ENCODE peak calls at places on chromosome 3, in six cellular contexts. E is neural progenitor cell, T is HCT116, D is keratinocyte, Z is GM23338, O is fibroblast of lung. V is an unnamed sample.

GRCh38 chr3:198046120-198046857 is 86.3 kb downstream of the LMLN start:
- DNase-seq in D (no peak), Z (peak), O (no peak), E (no peak), T (no peak), V (no peak)

GRCh38 chr3:106249159-106249558 is 380.3 kb upstream of the CBLB start:
- DNase-seq in T (no peak), O (peak), Z (no peak), D (no peak), E (no peak), V (peak)

GRCh38 chr3:174532776-174533175 is 326.4 kb upstream of the NAALADL2 start:
- DNase-seq in Z (peak), D (no peak), T (no peak), O (no peak), E (no peak), V (no peak)

GRCh38 chr3:67176396-67176795 is 178.3 kb downstream of the KBTBD8 start:
- DNase-seq in T (no peak), O (no peak), E (no peak), D (no peak), Z (no peak), V (no peak)

GRCh38 chr3:28215407-28215806 is 26.0 kb upstream of the CMC1 start:
- DNase-seq in T (no peak), D (no peak), O (no peak), E (no peak), Z (no peak), V (no peak)

GRCh38 chr3:14297305-14297704 is 105.1 kb upstream of the SLC6A6 start:
- DNase-seq in T (no peak), O (no peak), Z (no peak), D (no peak), E (no peak), V (no peak)

GRCh38 chr3:154427685-154428291 is 2.2 kb downstream of the GPR149 start:
- DNase-seq in O (no peak), D (no peak), T (no peak), E (peak), Z (peak), V (no peak)

GRCh38 chr3:149494022-149494758 is 19.7 kb downstream of the TM4SF4 start:
- DNase-seq in E (peak), O (peak), D (no peak), Z (peak), T (peak), V (peak)

GRCh38 chr3:104987859-104988258 is 378.9 kb upstream of the ALCAM start:
- DNase-seq in Z (peak), D (no peak), O (no peak), E (no peak), T (no peak), V (no peak)

GRCh38 chr3:166471074-166471753 is 634.0 kb upstream of the BCHE start:
- DNase-seq in E (no peak), D (no peak), O (no peak), T (no peak), Z (no peak), V (no peak)

GRCh38 chr3:10373686-10374261 is 52.9 kb upstream of the SEC13 start:
- DNase-seq in D (no peak), E (no peak), T (peak), O (peak), Z (no peak), V (peak)

GRCh38 chr3:37447732-37448131 is 273.4 kb upstream of the LRRFIP2 start:
- DNase-seq in E (no peak), T (no peak), D (no peak), Z (no peak), O (no peak), V (no peak)
- TF ChIP-seq CTCF in E (no peak), T (no peak), D (no peak), Z (no peak), O (no peak), V (no peak)

DNA sequence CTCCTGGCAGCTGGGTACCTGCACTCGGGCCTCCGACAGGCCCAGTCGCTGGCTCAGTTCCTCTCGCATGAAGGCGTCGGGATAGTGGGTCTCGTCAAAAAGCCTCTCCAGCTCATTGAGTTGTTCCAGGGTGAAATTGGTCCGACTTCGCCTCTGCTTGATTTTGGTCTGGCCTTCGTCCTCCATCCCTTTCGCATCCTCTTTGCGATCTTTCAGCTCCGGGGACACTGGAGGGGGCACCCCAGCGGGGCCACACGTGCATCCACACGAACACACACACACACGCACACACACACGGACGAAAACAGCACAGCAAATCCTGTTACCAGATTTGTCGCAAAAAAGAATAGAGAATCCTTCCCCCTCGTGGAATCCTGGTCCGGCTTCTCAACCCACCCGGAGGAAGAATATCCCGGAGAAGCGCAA is 3.5 kb downstream of the SHOX2 start:
- DNase-seq in Z (peak), O (no peak), T (no peak), E (peak), D (no peak), V (no peak)
- TF ChIP-seq EZH2 in Z (peak), O (no peak), T (no peak), E (no peak), D (peak), V (peak)

GRCh38 chr3:53056442-53056841 is 10.6 kb upstream of the SFMBT1 start:
- DNase-seq in Z (peak), D (no peak), T (no peak), O (peak), E (no peak), V (no peak)
- TF ChIP-seq CTCF in Z (peak), D (peak), T (peak), O (peak), E (peak), V (peak)

DNA sequence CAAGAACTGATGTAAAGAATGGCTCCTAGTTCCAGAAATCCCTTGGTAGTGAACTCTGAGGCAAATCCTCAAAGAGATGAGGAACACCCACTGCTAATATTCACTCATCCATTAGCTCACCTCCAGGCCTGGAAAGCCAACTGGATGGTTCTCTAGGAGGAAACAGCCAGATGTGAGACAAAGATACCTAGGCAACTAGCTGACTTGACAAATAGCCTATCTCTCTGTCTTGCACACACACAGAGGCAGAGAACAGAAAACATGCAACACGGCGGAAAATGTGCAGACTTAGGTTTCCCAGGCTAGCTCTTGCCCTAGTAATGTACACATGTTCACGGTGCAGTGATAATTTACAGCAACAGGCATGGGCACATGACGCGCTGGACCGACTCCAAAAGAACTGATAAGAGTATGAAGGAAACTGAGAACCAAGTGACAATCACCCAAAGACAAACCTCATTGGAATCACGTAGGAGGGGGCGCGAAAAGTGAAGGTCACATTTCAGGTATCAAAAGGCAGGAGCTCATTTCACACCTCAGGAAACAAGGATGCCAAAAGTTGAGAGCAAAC is 318.1 kb downstream of the FOXP1 start:
- DNase-seq in T (no peak), O (no peak), Z (no peak), E (no peak), D (no peak), V (no peak)
- TF ChIP-seq EZH2 in T (no peak), O (no peak), Z (no peak), E (no peak), D (no peak), V (no peak)

DNA sequence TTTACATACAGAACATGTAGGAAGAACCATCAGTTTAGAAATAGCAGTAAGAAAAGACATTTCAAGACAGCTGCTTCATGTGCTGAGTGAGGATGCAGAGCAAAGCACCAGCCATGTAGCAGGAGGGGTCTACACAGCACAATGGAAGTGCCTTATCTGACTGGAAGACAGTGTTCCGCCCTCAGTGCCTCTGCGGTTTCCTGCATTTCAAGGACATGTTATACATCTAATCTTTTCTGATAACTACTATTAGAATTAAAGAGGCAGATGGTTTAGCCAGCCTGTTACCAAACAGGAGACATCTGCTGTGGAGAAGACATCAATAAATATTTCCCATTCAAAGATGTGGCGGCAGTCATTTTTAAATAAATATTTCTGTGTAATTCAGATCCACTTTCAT is 10.6 kb downstream of the LSG1 start:
- DNase-seq in T (no peak), E (no peak), Z (no peak), O (no peak), D (no peak), V (no peak)
- TF ChIP-seq CTCF in T (no peak), E (no peak), Z (no peak), O (no peak), D (no peak), V (no peak)

GRCh38 chr3:3798641-3799113 is 554 bp upstream of the LRRN1 start:
- DNase-seq in E (peak), T (no peak), D (no peak), Z (peak), O (peak), V (no peak)
- TF ChIP-seq EZH2 in E (no peak), T (no peak), D (peak), Z (no peak), O (no peak), V (peak)

GRCh38 chr3:55166577-55167555 is 239.0 kb upstream of the LRTM1 start:
- DNase-seq in D (no peak), Z (no peak), O (peak), E (no peak), T (no peak), V (no peak)
- TF ChIP-seq CTCF in D (no peak), Z (no peak), O (no peak), E (no peak), T (no peak), V (no peak)

GRCh38 chr3:124292329-124292728 is 300.4 kb upstream of the ROPN1 start:
- DNase-seq in O (no peak), E (no peak), Z (no peak), D (no peak), T (no peak), V (no peak)

GRCh38 chr3:124298951-124299350 is 307.0 kb upstream of the ROPN1 start:
- DNase-seq in E (no peak), D (no peak), O (no peak), Z (no peak), T (no peak), V (no peak)

GRCh38 chr3:124297062-124297980 is 305.4 kb upstream of the ROPN1 start:
- DNase-seq in D (no peak), E (no peak), Z (no peak), T (no peak), O (no peak), V (no peak)

GRCh38 chr3:124296416-124296815 is 304.5 kb upstream of the ROPN1 start:
- DNase-seq in D (no peak), Z (no peak), T (no peak), E (peak), O (no peak), V (no peak)

DNA sequence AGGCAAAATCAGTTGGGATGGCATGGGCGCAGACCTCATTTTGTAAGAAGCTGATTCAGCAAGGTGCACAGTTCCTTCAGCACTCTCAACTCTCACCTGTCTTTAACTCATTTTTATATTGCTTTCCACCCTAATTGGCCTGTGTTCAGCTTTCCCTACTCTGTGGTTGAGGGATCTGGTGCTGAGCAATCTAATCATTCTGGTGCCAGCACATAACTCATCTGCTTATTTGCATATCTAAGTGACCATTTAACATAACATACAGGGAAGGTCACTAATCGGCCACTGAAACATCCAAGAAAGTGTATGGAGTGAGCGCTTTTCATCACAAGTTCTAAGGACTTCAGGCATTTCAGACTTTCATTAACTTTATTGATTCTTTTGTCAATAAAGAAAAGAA is 303.4 kb upstream of the ROPN1 start:
- DNase-seq in E (no peak), D (no peak), O (peak), Z (no peak), T (no peak), V (no peak)
- TF ChIP-seq EZH2 in E (no peak), D (no peak), O (no peak), Z (no peak), T (no peak), V (no peak)

V was measured in mammary epithelial cell.